ENCODE peak calls at places on chromosomes 12 and 14, in eight cellular contexts. F is suprapubic skin, C is aorta, A is H7, L is neuronal stem cell, Y is hepatocyte, J is astrocyte of the spinal cord, W is vagina. I is an unnamed sample.

GRCh38 chr12:2637371-2637770 is 157.4 kb upstream of the FKBP4 start:
- DNase-seq in F (no peak), C (peak; percentile 62), A (no peak), L (no peak), Y (no peak), J (no peak), W (no peak), I (no peak)

GRCh38 chr12:65902504-65902903 is 78.2 kb downstream of the HMGA2 start:
- DNase-seq in F (no peak), C (no peak), A (no peak), L (no peak), Y (no peak), J (peak; percentile 33), W (no peak), I (no peak)

GRCh38 chr14:91142214-91142668 is 28.4 kb downstream of the DGLUCY start:
- DNase-seq in F (no peak), C (no peak), A (no peak), L (no peak), Y (no peak), J (no peak), W (no peak), I (no peak)

GRCh38 chr12:103482365-103482764 is 13.4 kb downstream of the C12orf42 start:
- DNase-seq in F (no peak), C (no peak), A (no peak), L (no peak), Y (no peak), J (no peak), W (no peak), I (no peak)

GRCh38 chr12:9134981-9135628 is 19.4 kb upstream of the A2M start:
- DNase-seq in F (no peak), C (no peak), A (peak; percentile 32), L (no peak), Y (no peak), J (no peak), W (no peak), I (no peak)

GRCh38 chr14:63563370-63564026 is 20.3 kb upstream of the PPP2R5E start:
- DNase-seq in F (no peak), C (no peak), A (no peak), L (no peak), Y (peak; percentile 22), J (peak; percentile 20), W (no peak), I (no peak)

GRCh38 chr12:49357099-49357678 is 10.1 kb upstream of the SPATS2 start:
- DNase-seq in F (no peak), C (no peak), A (peak; percentile 41), L (no peak), Y (peak; percentile 37), J (peak; percentile 63), W (no peak), I (no peak)

GRCh38 chr12:111842556-111843396 is 748 bp downstream of the MAPKAPK5 start:
- DNase-seq in F (no peak), C (no peak), A (peak; percentile 51), L (no peak), Y (peak; percentile 55), J (peak; percentile 12), W (no peak), I (no peak)

DNA sequence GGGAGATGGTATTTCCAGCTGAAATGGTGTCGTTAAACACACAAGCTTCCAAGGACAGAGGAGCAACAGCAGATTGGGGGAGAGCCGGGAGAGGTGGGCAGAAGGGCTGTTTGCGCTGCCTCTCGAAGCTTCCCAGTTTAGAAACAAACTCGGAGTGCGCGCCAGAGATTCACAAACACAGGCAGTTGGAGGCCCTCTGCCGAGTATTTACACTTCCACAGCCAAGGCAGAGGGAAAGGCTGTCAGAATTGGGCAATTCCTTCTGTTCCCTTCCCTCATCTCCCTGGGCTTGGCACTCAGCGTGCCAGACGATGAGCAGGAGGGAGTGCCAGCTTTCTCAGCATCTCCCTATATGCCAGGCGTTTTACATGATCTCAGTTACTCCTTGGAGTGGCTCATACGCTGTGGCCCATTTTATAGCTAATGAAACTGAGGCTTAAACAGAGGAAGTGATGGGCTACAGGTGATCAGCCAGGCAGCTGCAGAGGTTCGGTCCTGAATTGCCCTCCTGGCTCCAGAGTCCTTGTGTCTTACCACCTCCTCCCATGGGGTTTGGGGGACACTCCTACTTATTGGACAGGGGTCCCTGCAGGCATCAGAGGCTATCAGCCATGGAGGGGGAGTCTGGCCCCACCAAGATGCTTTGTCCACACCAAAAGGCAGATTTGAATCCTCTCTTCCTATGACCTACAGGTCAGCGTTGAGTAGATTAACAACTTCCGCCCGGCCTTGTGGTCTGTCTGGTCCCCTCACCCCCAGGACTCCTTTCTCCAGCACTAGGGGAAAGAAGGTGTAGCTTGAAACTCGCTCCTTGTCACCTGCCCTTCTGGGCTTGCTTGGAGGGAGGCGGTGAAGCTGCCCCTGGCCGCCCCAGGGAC is 3.1 kb downstream of the FAM222A start:
- DNase-seq in F (no peak), C (peak; percentile 52), A (no peak), L (no peak), Y (no peak), J (no peak), W (no peak), I (peak; percentile 64)
- H3K4me3 ChIP-seq in F (no peak overlapping the region), C (no peak overlapping the region), A (no peak overlapping the region), L (no peak overlapping the region), Y (no peak overlapping the region), J (no peak overlapping the region), W (no peak overlapping the region), I (no peak overlapping the region)

GRCh38 chr14:90060965-90061848 is 587 bp upstream of the KCNK13 start:
- DNase-seq in F (no peak), C (no peak), A (peak; percentile 84), L (no peak), Y (no peak), J (no peak), W (no peak), I (no peak)

GRCh38 chr14:90060312-90060964 is 1.4 kb upstream of the KCNK13 start:
- DNase-seq in F (no peak), C (peak; percentile 76), A (peak; percentile 93), L (peak; percentile 57), Y (peak; percentile 70), J (peak; percentile 48), W (no peak), I (no peak)

GRCh38 chr14:90061849-90062794 is at the start of gene KCNK13:
- DNase-seq in F (no peak), C (no peak), A (peak; percentile 75), L (peak; percentile 39), Y (peak; percentile 35), J (no peak), W (no peak), I (no peak)

GRCh38 chr14:90058876-90059458 is 2.8 kb upstream of the KCNK13 start:
- DNase-seq in F (no peak), C (no peak), A (no peak), L (no peak), Y (no peak), J (no peak), W (no peak), I (no peak)

DNA sequence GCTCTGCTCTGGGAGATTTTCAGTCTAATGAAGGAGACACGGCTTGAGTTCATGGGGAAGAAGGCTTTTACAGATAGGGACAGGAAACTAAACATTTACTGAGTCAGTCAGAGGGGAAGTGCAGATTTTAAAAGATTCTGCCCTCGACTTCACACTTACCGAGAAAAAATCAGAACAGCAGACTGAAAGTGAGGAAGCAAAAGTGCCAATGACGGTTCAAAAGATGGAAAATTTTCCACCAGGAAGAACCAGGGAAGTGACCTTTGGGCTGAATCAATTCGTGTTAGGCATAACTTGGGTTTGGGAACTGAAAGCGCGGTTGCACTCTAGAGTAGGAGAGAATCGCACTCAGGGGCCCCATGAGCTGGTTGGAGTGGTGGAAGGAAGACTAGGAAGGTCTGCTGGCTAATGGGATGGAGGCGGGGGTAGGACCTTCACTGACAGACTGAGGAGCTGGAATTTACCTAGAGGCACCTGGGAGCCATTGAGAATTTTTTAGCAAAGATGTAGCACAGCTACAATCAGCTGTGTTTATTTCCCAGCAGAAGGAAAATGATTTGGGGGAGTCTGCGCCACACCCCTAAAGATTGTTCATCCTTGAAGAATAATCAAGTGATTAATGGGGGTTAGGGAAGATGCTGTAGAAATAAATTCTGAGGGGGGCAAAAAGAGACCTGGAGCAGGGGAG is 1.2 kb downstream of the KCNK13 start:
- DNase-seq in F (no peak), C (no peak), A (peak; percentile 33), L (no peak), Y (no peak), J (no peak), W (no peak), I (no peak)
- H3K4me3 ChIP-seq in F (peak overlapping the region; percentile 54), C (no peak overlapping the region), A (peak overlapping the region; percentile 38), L (no peak overlapping the region), Y (no peak overlapping the region), J (no peak overlapping the region), W (no peak overlapping the region), I (no peak overlapping the region)

GRCh38 chr12:47205532-47206449 is 126.0 kb upstream of the AMIGO2 start:
- DNase-seq in F (no peak), C (no peak), A (no peak), L (no peak), Y (no peak), J (no peak), W (no peak), I (no peak)

GRCh38 chr12:47206450-47206830 is 126.7 kb upstream of the AMIGO2 start:
- DNase-seq in F (no peak), C (no peak), A (no peak), L (no peak), Y (no peak), J (no peak), W (no peak), I (no peak)

GRCh38 chr12:47207005-47207717 is 127.4 kb upstream of the AMIGO2 start:
- DNase-seq in F (no peak), C (no peak), A (no peak), L (no peak), Y (no peak), J (no peak), W (no peak), I (no peak)

GRCh38 chr12:47209014-47209413 is 129.3 kb upstream of the AMIGO2 start:
- DNase-seq in F (no peak), C (no peak), A (peak; percentile 31), L (no peak), Y (no peak), J (no peak), W (no peak), I (no peak)

GRCh38 chr12:47207829-47208248 is 128.1 kb upstream of the AMIGO2 start:
- DNase-seq in F (no peak), C (no peak), A (no peak), L (no peak), Y (no peak), J (no peak), W (no peak), I (no peak)
- H3K4me3 ChIP-seq in F (no peak overlapping the region), C (no peak overlapping the region), A (no peak overlapping the region), L (no peak overlapping the region), Y (no peak overlapping the region), J (no peak overlapping the region), W (no peak overlapping the region), I (no peak overlapping the region)

GRCh38 chr14:104644656-104645055 is 40.1 kb upstream of the TMEM179 start:
- DNase-seq in F (no peak), C (no peak), A (no peak), L (no peak), Y (no peak), J (no peak), W (no peak), I (no peak)

GRCh38 chr14:104644236-104644635 is 39.7 kb upstream of the TMEM179 start:
- DNase-seq in F (no peak), C (no peak), A (peak; percentile 33), L (no peak), Y (no peak), J (no peak), W (no peak), I (no peak)

GRCh38 chr14:104642540-104642868 is 37.9 kb upstream of the TMEM179 start:
- DNase-seq in F (no peak), C (no peak), A (peak; percentile 48), L (no peak), Y (no peak), J (no peak), W (no peak), I (no peak)

GRCh38 chr14:104641753-104642539 is 37.4 kb upstream of the TMEM179 start:
- DNase-seq in F (no peak), C (no peak), A (peak; percentile 52), L (no peak), Y (no peak), J (no peak), W (no peak), I (no peak)

GRCh38 chr14:104643306-104643705 is 38.7 kb upstream of the TMEM179 start:
- DNase-seq in F (no peak), C (no peak), A (peak; percentile 41), L (no peak), Y (no peak), J (no peak), W (no peak), I (no peak)
- H3K4me3 ChIP-seq in F (no peak overlapping the region), C (no peak overlapping the region), A (no peak overlapping the region), L (no peak overlapping the region), Y (no peak overlapping the region), J (no peak overlapping the region), W (no peak overlapping the region), I (no peak overlapping the region)

I was measured in right atrium auricular region.